ENCODE peak calls at places on chromosomes 6 and 20, in four cellular contexts. K is transverse colon, X is RPMI8226, Y is cerebellum. A is an unnamed sample.

GRCh38 chr6:87706187-87706966 is 4.3 kb upstream of the AKIRIN2 start:
- DNase-seq in X (no peak), K (no peak), Y (no peak), A (no peak)

GRCh38 chr20:63457737-63458136 is 14.7 kb downstream of the KCNQ2 start:
- DNase-seq in X (peak), Y (no peak), K (no peak), A (no peak)

GRCh38 chr6:170235726-170236125 is 55.2 kb downstream of the DLL1 start:
- DNase-seq in X (no peak), Y (no peak), K (no peak), A (no peak)

GRCh38 chr6:47097092-47097945 is 55.2 kb upstream of the ADGRF1 start:
- DNase-seq in X (peak), Y (peak), K (peak), A (peak)

GRCh38 chr6:122400121-122400450 is 634 bp downstream of the HSF2 start:
- DNase-seq in Y (no peak), K (no peak), X (peak), A (no peak)

GRCh38 chr6:89597988-89598387 is 40.6 kb downstream of the LYRM2 start:
- DNase-seq in X (peak), K (no peak), Y (peak), A (peak)

GRCh38 chr6:163585932-163586437 is 171.5 kb downstream of the QKI start:
- DNase-seq in Y (no peak), X (no peak), K (no peak), A (no peak)

GRCh38 chr20:44447827-44448419 is 27.8 kb upstream of the TTPAL start:
- DNase-seq in X (no peak), K (peak), Y (no peak), A (no peak)

GRCh38 chr6:142444388-142444787 is 142.6 kb downstream of the ADGRG6 start:
- DNase-seq in X (no peak), K (no peak), Y (no peak), A (no peak)

GRCh38 chr6:35166160-35166919 is 25.2 kb upstream of the TCP11 start:
- DNase-seq in Y (no peak), K (peak), X (no peak), A (no peak)

GRCh38 chr6:141209890-141210289 is 922.8 kb upstream of the GJE1 start:
- DNase-seq in X (no peak), K (no peak), Y (no peak), A (no peak)

GRCh38 chr6:29624520-29624961 is 8.4 kb downstream of the GABBR1 start:
- DNase-seq in Y (no peak), K (no peak), X (no peak), A (peak)

GRCh38 chr6:20408851-20409250 is 7.2 kb downstream of the E2F3 start:
- DNase-seq in K (no peak), Y (no peak), X (no peak), A (no peak)

GRCh38 chr6:38378801-38379200 is 260.9 kb downstream of the BTBD9 start:
- DNase-seq in Y (no peak), X (no peak), K (no peak), A (no peak)

GRCh38 chr6:145187491-145188206 is 547.7 kb downstream of the EPM2A start:
- DNase-seq in Y (no peak), X (no peak), K (no peak), A (no peak)

GRCh38 chr6:41730531-41731436 is 4.6 kb downstream of the TFEB start:
- DNase-seq in K (no peak), X (no peak), Y (no peak), A (no peak)

GRCh38 chr6:74606488-74607135 is 599.2 kb downstream of the COL12A1 start:
- DNase-seq in Y (no peak), X (no peak), K (no peak), A (no peak)

GRCh38 chr20:44632103-44632752 is 19.3 kb downstream of the ADA start:
- DNase-seq in Y (no peak), X (no peak), K (no peak), A (no peak)

GRCh38 chr6:112560651-112561050 is 213.5 kb downstream of the RFPL4B start:
- DNase-seq in K (no peak), X (no peak), Y (no peak), A (no peak)

GRCh38 chr20:53142225-53142624 is 170.1 kb downstream of the TSHZ2 start:
- DNase-seq in Y (no peak), X (no peak), K (no peak), A (no peak)

GRCh38 chr20:62149532-62150235 is 6.1 kb downstream of the SS18L1 start:
- DNase-seq in X (no peak), Y (no peak), K (no peak), A (peak)